ENCODE peak calls at places on chromosome 20, in eight cellular contexts. A, V, I, T, B, E, Z and H are unnamed samples.

GRCh38 chr20:62914970-62915457 is 11.3 kb downstream of the DIDO1 start:
- DNase-seq in A (peak; percentile 46), V (no peak), I (no peak), T (no peak), B (no peak), E (peak; percentile 88), Z (peak; percentile 51), H (no peak)

GRCh38 chr20:51216850-51217249 is 193.9 kb upstream of the KCNG1 start:
- DNase-seq in A (no peak), V (no peak), I (no peak), T (no peak), B (no peak), E (no peak), Z (no peak), H (no peak)

GRCh38 chr20:17844133-17844429 is 124.5 kb downstream of the SNX5 start:
- DNase-seq in A (no peak), V (no peak), I (no peak), T (no peak), B (no peak), E (no peak), Z (no peak), H (no peak)

GRCh38 chr20:19833395-19833794 is 75.3 kb downstream of the RIN2 start:
- DNase-seq in A (no peak), V (no peak), I (no peak), T (no peak), B (no peak), E (no peak), Z (no peak), H (no peak)

GRCh38 chr20:35618372-35619131 is 2.9 kb downstream of the SPAG4 start:
- DNase-seq in A (peak; percentile 39), V (no peak), I (no peak), T (peak; percentile 14), B (peak; percentile 50), E (peak; percentile 57), Z (peak; percentile 32), H (no peak)

GRCh38 chr20:40797425-40797824 is 108.4 kb upstream of the MAFB start:
- DNase-seq in A (no peak), V (no peak), I (no peak), T (no peak), B (no peak), E (peak; percentile 38), Z (peak; percentile 13), H (no peak)

GRCh38 chr20:52103469-52103910 is 88.1 kb downstream of the ZFP64 start:
- DNase-seq in A (peak; percentile 83), V (peak; percentile 89), I (no peak), T (no peak), B (peak; percentile 55), E (peak; percentile 46), Z (peak; percentile 10), H (no peak)

GRCh38 chr20:15310361-15310760 is 972.9 kb upstream of the FLRT3 start:
- DNase-seq in A (no peak), V (no peak), I (no peak), T (no peak), B (no peak), E (no peak), Z (no peak), H (no peak)

GRCh38 chr20:37301120-37301519 is 11.7 kb downstream of the MANBAL start:
- DNase-seq in A (no peak), V (no peak), I (no peak), T (no peak), B (no peak), E (no peak), Z (no peak), H (no peak)

GRCh38 chr20:48184229-48184628 is 398.9 kb upstream of the SULF2 start:
- DNase-seq in A (no peak), V (no peak), I (no peak), T (no peak), B (no peak), E (no peak), Z (no peak), H (no peak)

GRCh38 chr20:59948828-59949720 is 8.9 kb downstream of the FAM217B start:
- DNase-seq in A (peak; percentile 61), V (peak; percentile 48), I (no peak), T (peak; percentile 25), B (peak; percentile 57), E (peak; percentile 62), Z (peak; percentile 68), H (no peak)

GRCh38 chr20:54140927-54141566 is 32.7 kb downstream of the CYP24A1 start:
- DNase-seq in A (peak; percentile 76), V (no peak), I (peak; percentile 100), T (no peak), B (peak; percentile 89), E (no peak), Z (no peak), H (no peak)